ENCODE peak calls at places on chromosomes 5 and 9, in five cellular contexts. N is HCT116, A is GM12878, Y is H1, G is GM23338. T is an unnamed sample.

GRCh38 chr5:96896806-96897205 is 20.5 kb downstream of the ERAP2 start:
- DNase-seq in N (no peak), A (no peak), Y (no peak), G (no peak), T (no peak)

GRCh38 chr9:91882628-91883027 is 67.4 kb downstream of the ROR2 start:
- DNase-seq in N (no peak), A (no peak), Y (no peak), G (no peak), T (no peak)

GRCh38 chr5:107155667-107156066 is 515.1 kb downstream of the EFNA5 start:
- DNase-seq in N (no peak), A (no peak), Y (no peak), G (no peak), T (no peak)

GRCh38 chr9:138097501-138097991 is 220.0 kb downstream of the CACNA1B start:
- DNase-seq in N (no peak), A (no peak), Y (no peak), G (no peak), T (no peak)

GRCh38 chr9:83537331-83538171 is 650 bp downstream of the FRMD3 start:
- DNase-seq in N (no peak), A (no peak), Y (no peak), G (peak; percentile 55), T (no peak)

GRCh38 chr9:5448461-5448860 is 1.9 kb upstream of the CD274 start:
- DNase-seq in N (no peak), A (no peak), Y (no peak), G (no peak), T (no peak)

GRCh38 chr5:105677291-105677690 is 1993.4 kb downstream of the EFNA5 start:
- DNase-seq in N (no peak), A (no peak), Y (no peak), G (no peak), T (no peak)

GRCh38 chr9:34633851-34634550 is 3.6 kb downstream of the SIGMAR1 start:
- DNase-seq in N (no peak), A (no peak), Y (no peak), G (peak; percentile 80), T (no peak)

GRCh38 chr9:90956026-90956810 is 154.6 kb downstream of the SYK start:
- DNase-seq in N (no peak), A (no peak), Y (no peak), G (no peak), T (no peak)

GRCh38 chr5:143758750-143759149 is 53.2 kb upstream of the HMHB1 start:
- DNase-seq in N (no peak), A (peak; percentile 51), Y (no peak), G (no peak), T (no peak)

GRCh38 chr9:134592018-134592818 is 49.4 kb upstream of the COL5A1 start:
- DNase-seq in N (no peak), A (no peak), Y (no peak), G (no peak), T (no peak)

GRCh38 chr9:970310-971002 is 6.0 kb upstream of the DMRT3 start:
- DNase-seq in N (no peak), A (no peak), Y (no peak), G (peak; percentile 65), T (no peak)

GRCh38 chr9:969693-970309 is 6.7 kb upstream of the DMRT3 start:
- DNase-seq in N (no peak), A (no peak), Y (no peak), G (peak; percentile 53), T (no peak)

GRCh38 chr9:972512-973294 is 3.8 kb upstream of the DMRT3 start:
- DNase-seq in N (no peak), A (no peak), Y (no peak), G (peak; percentile 60), T (no peak)

GRCh38 chr9:973295-973842 is 3.1 kb upstream of the DMRT3 start:
- DNase-seq in N (no peak), A (no peak), Y (no peak), G (peak; percentile 17), T (no peak)

GRCh38 chr9:971901-972511 is 4.4 kb upstream of the DMRT3 start:
- DNase-seq in N (no peak), A (no peak), Y (no peak), G (peak; percentile 93), T (no peak)
- TF ChIP-seq EZH2 in N (no peak), A (no peak), Y (no peak), G (peak; percentile 91), T (no peak)

GRCh38 chr9:15553528-15553898 is 670 bp downstream of the CCDC171 start:
- DNase-seq in N (no peak), A (no peak), Y (no peak), G (no peak), T (no peak)

GRCh38 chr9:15552641-15553527 is at the start of gene CCDC171:
- DNase-seq in N (peak; percentile 86), A (peak; percentile 75), Y (peak; percentile 88), G (peak; percentile 97), T (peak; percentile 84)
- TF ChIP-seq POLR2AphosphoS5 in N (peak; percentile 79), A (peak; percentile 68), Y (peak; percentile 88), G (peak; percentile 96), T (peak; percentile 73)

GRCh38 chr5:18101532-18101931 is 467.3 kb downstream of the TAF11L14 start:
- DNase-seq in N (no peak), A (no peak), Y (no peak), G (no peak), T (no peak)
- H3K4me3 ChIP-seq in N (no peak overlapping the region), A (no peak overlapping the region), Y (no peak overlapping the region), G (no peak overlapping the region), T (no peak overlapping the region)

GRCh38 chr9:130576176-130576575 is 3.2 kb upstream of the FUBP3 start:
- DNase-seq in N (no peak), A (no peak), Y (no peak), G (no peak), T (no peak)

GRCh38 chr9:130583271-130583670 is 3.9 kb downstream of the FUBP3 start:
- DNase-seq in N (no peak), A (no peak), Y (no peak), G (no peak), T (no peak)

GRCh38 chr9:130575514-130575913 is 3.9 kb upstream of the FUBP3 start:
- DNase-seq in N (no peak), A (no peak), Y (no peak), G (no peak), T (no peak)

GRCh38 chr9:130578865-130579737 is at the start of gene FUBP3:
- DNase-seq in N (peak; percentile 77), A (peak; percentile 51), Y (peak; percentile 54), G (peak; percentile 97), T (no peak)

DNA sequence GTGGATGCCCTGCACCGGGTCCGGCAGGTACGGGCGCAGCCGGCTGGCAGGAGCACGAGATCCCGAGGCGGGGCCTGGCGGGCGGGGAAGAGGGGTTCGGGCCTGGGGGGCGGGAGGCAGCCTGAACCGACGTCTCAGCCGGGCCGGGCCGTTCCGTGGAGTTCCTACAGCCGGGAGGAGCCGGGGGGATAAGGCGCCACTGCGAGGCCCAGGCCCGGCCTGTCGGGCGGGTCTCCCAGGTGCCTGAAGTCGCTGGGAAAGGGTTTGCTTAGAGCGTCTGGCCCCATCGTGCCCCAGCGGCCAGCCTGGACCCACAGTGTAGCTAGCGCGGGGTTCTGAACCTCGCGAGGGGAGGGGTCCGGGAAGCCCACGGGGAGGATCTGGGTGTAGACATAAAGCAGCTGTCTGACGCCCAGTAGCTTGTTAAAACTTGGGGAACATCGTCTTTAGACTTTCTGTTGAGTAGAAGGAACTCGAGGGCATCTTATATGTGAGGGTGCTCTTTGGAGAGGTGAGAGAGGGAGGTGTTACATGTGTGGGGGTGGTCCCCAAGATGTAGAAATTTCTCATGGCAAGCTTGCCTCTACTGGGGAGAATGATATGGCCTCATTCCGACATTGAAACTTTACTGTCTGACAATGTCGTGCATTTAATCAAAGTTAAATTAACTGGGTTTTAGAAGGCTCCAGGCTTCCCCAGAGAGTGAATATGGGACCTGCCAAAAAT is 524 bp downstream of the FUBP3 start:
- DNase-seq in N (no peak), A (no peak), Y (no peak), G (peak; percentile 36), T (no peak)
- TF ChIP-seq EZH2 in N (no peak), A (no peak), Y (no peak), G (no peak), T (no peak)

GRCh38 chr9:88724241-88724805 is 189.3 kb downstream of the NXNL2 start:
- DNase-seq in N (no peak), A (no peak), Y (no peak), G (no peak), T (no peak)
- TF ChIP-seq POLR2AphosphoS5 in N (no peak), A (no peak), Y (no peak), G (no peak), T (no peak)

GRCh38 chr9:36036780-36037579 is at the start of gene RECK:
- DNase-seq in N (peak; percentile 37), A (no peak), Y (peak; percentile 65), G (peak; percentile 96), T (no peak)

GRCh38 chr9:36037580-36038169 is 962 bp downstream of the RECK start:
- DNase-seq in N (no peak), A (no peak), Y (no peak), G (peak; percentile 10), T (no peak)

GRCh38 chr9:36039696-36040095 is 3.0 kb downstream of the RECK start:
- DNase-seq in N (no peak), A (no peak), Y (no peak), G (no peak), T (no peak)

GRCh38 chr9:36040271-36040925 is 3.7 kb downstream of the RECK start:
- DNase-seq in N (no peak), A (no peak), Y (no peak), G (no peak), T (no peak)

DNA sequence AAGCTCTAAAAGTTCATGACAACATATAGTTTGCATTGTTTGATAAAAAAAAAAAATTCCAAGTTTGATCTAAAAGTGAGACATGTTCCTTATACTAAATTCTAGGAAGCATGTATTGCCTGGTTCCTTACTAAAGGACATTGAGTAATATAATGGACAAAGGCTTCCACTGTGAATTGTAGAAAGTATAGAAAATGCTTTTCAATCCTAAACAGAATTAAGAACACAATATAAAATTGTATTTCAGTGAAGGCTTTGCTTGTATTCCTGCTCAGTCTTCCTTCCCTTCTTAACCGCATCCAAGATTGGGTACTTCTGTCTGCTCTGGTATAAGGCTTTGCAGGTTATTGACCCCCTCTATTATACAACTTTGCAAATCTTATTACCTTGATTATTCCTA is 2.4 kb downstream of the RECK start:
- DNase-seq in N (no peak), A (no peak), Y (no peak), G (no peak), T (no peak)
- H3K4me3 ChIP-seq in N (no peak overlapping the region), A (no peak overlapping the region), Y (no peak overlapping the region), G (no peak overlapping the region), T (no peak overlapping the region)

DNA sequence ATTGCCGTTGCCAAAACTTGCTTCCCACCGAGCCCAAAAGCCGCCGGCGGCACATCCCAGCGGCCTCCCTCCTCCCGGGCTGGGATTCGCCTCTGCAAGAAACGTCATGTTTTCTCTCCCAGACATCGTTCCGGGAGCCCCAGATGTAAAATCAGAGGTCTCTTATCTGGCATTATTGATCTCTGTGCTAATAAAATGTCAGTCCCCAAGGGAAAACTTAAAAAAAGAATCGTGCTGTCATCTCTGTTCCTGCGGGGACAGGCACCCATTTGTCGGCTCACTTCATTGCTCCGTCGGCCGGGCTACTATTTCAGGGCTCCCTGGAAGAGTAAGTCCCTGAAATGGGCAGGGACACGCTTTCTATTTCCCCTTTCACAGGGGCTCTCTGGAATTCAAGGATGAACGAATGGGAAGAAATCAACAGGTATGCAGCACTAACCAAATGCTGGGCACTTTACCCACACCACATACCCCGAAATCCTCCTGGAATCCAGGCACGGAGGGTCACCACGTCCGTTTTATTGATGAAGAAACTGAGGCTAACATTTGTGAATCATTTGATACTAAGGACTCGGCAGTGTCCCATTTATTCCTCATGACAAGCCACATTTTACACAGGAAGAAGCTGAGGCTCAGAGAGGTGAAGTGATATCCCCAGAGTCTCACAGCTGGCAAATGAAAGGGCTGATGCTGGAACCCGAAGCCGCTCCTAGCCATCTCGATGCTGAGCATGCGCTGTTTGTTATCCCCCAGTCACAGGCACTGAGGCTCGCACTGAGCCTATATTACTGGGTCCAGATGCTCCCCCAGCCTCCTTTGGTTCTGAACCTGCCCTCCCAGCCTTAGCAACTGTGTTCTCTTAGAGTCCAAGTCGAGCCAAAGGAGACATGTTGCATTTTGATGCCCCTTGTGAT is 35.7 kb upstream of the MSX2 start:
- DNase-seq in N (no peak), A (no peak), Y (no peak), G (peak; percentile 68), T (no peak)
- TF ChIP-seq EZH2 in N (no peak), A (no peak), Y (peak; percentile 79), G (no peak), T (no peak)

T was measured in SK-N-MC.